ENCODE peak calls at places on chromosomes 5 and 9, in six cellular contexts. V, U, I, K, J and Z are unnamed samples.

GRCh38 chr5:1008451-1009358 is at the start of gene NKD2:
- DNase-seq in U (peak), V (no peak), K (peak), J (peak), I (peak), Z (peak)

GRCh38 chr9:70278312-70278711 is 19.5 kb downstream of the SMC5 start:
- DNase-seq in U (no peak), I (no peak), V (no peak), K (no peak), J (no peak), Z (no peak)

GRCh38 chr5:172147857-172148256 is 40.2 kb downstream of the STK10 start:
- DNase-seq in K (no peak), I (no peak), V (no peak), J (no peak), U (no peak), Z (no peak)

GRCh38 chr9:93996863-93997262 is 41.7 kb upstream of the BARX1 start:
- DNase-seq in K (no peak), V (no peak), I (no peak), J (peak), U (peak), Z (no peak)

GRCh38 chr5:39730011-39730410 is 305.2 kb upstream of the DAB2 start:
- DNase-seq in V (no peak), K (no peak), U (no peak), J (peak), I (no peak), Z (peak)

GRCh38 chr9:19028835-19029451 is 4.1 kb downstream of the SAXO1 start:
- DNase-seq in I (peak), K (peak), J (peak), U (peak), V (no peak), Z (peak)

GRCh38 chr5:179142434-179143198 is 82.4 kb downstream of the ZNF354C start:
- DNase-seq in K (no peak), I (peak), V (no peak), U (no peak), J (no peak), Z (peak)

GRCh38 chr9:123093141-123093540 is 59.7 kb downstream of the GPR21 start:
- DNase-seq in K (no peak), U (no peak), V (no peak), J (no peak), I (no peak), Z (no peak)

GRCh38 chr5:66891184-66891925 is 295.2 kb downstream of the MAST4 start:
- DNase-seq in K (no peak), V (no peak), J (peak), U (no peak), I (peak), Z (peak)

GRCh38 chr5:69414885-69415583 is at the start of gene MARVELD2:
- DNase-seq in V (peak), U (no peak), I (peak), K (no peak), J (peak), Z (peak)

GRCh38 chr5:5765066-5765465 is 342.6 kb downstream of the ICE1 start:
- DNase-seq in J (no peak), V (no peak), I (no peak), K (no peak), U (no peak), Z (no peak)

GRCh38 chr5:137791387-137791786 is 37.2 kb upstream of the HNRNPA0 start:
- DNase-seq in U (no peak), K (no peak), I (no peak), J (no peak), V (no peak), Z (peak)

GRCh38 chr9:70589571-70590263 is 175.3 kb upstream of the KLF9 start:
- DNase-seq in U (no peak), I (peak), V (no peak), J (no peak), K (no peak), Z (no peak)

GRCh38 chr9:34654317-34655083 is 2.5 kb downstream of the IL11RA start:
- DNase-seq in J (no peak), K (peak), U (peak), V (no peak), I (peak), Z (no peak)

GRCh38 chr5:159504857-159505304 is 174.6 kb upstream of the IL12B start:
- DNase-seq in I (peak), J (no peak), K (no peak), V (no peak), U (no peak), Z (peak)

GRCh38 chr9:90941661-90942060 is 140.0 kb downstream of the SYK start:
- DNase-seq in J (no peak), I (no peak), U (no peak), V (no peak), K (no peak), Z (no peak)

GRCh38 chr9:69877852-69878507 is 57.4 kb downstream of the CFAP95 start:
- DNase-seq in I (peak), J (peak), U (peak), K (peak), V (no peak), Z (peak)

GRCh38 chr5:107242411-107242810 is 428.3 kb downstream of the EFNA5 start:
- DNase-seq in J (no peak), I (no peak), U (peak), K (no peak), V (no peak), Z (no peak)

GRCh38 chr5:50967388-50968039 is 301.1 kb downstream of the PARP8 start:
- DNase-seq in K (no peak), J (no peak), V (no peak), U (peak), I (peak), Z (no peak)

GRCh38 chr5:177270653-177271052 is 32.9 kb downstream of the RAB24 start:
- DNase-seq in V (no peak), I (no peak), K (no peak), J (no peak), U (no peak), Z (no peak)

GRCh38 chr9:68793605-68794343 is 88.7 kb downstream of the PIP5K1B start:
- DNase-seq in V (no peak), K (no peak), U (no peak), J (no peak), I (no peak), Z (peak)

GRCh38 chr9:93091453-93092081 is 4.5 kb upstream of the CARD19 start:
- DNase-seq in K (no peak), J (peak), V (no peak), U (no peak), I (peak), Z (peak)

GRCh38 chr9:14752871-14753270 is 30.3 kb upstream of the CER1 start:
- DNase-seq in V (no peak), U (no peak), K (no peak), J (no peak), I (no peak), Z (no peak)

GRCh38 chr5:160685695-160686094 is 166.3 kb downstream of the ATP10B start:
- DNase-seq in U (peak), I (no peak), V (no peak), J (peak), K (no peak), Z (peak)

GRCh38 chr5:178542455-178542854 is 47.7 kb downstream of the COL23A1 start:
- DNase-seq in U (no peak), I (no peak), K (no peak), J (no peak), V (no peak), Z (peak)

GRCh38 chr9:70052768-70053167 is 9.1 kb downstream of the MAMDC2 start:
- DNase-seq in V (no peak), I (no peak), K (no peak), U (no peak), J (no peak), Z (no peak)

GRCh38 chr5:167049043-167049663 is 1242.3 kb upstream of the WWC1 start:
- DNase-seq in V (peak), U (peak), K (peak), I (peak), J (peak), Z (peak)

GRCh38 chr9:69279084-69279729 is 45.8 kb upstream of the ENTREP1 start:
- DNase-seq in I (no peak), V (no peak), U (no peak), K (no peak), J (no peak), Z (no peak)

GRCh38 chr9:107158321-107158720 is 124.8 kb upstream of the RAD23B start:
- DNase-seq in K (peak), J (peak), V (no peak), I (peak), U (peak), Z (peak)

GRCh38 chr5:154541553-154541952 is 63.5 kb upstream of the HAND1 start:
- DNase-seq in U (no peak), J (peak), I (no peak), K (no peak), V (no peak), Z (no peak)

GRCh38 chr9:77802512-77803293 is 154.6 kb upstream of the GNA14 start:
- DNase-seq in I (no peak), J (no peak), K (no peak), V (no peak), U (no peak), Z (no peak)

GRCh38 chr9:36136277-36136893 is at the start of gene GLIPR2:
- DNase-seq in V (no peak), U (peak), I (peak), K (peak), J (peak), Z (peak)

GRCh38 chr9:122193651-122194050 is 33.9 kb downstream of the MORN5 start:
- DNase-seq in V (no peak), U (no peak), J (no peak), K (no peak), I (no peak), Z (no peak)

GRCh38 chr5:41793156-41793770 is 77.0 kb downstream of the OXCT1 start:
- DNase-seq in K (peak), J (no peak), V (no peak), U (no peak), I (peak), Z (no peak)

GRCh38 chr9:13778486-13779110 is 499.1 kb upstream of the MPDZ start:
- DNase-seq in V (no peak), J (no peak), I (peak), K (no peak), U (peak), Z (no peak)

GRCh38 chr5:112918136-112918535 is 3.9 kb downstream of the REEP5 start:
- DNase-seq in U (no peak), J (no peak), V (no peak), I (no peak), K (no peak), Z (no peak)

GRCh38 chr5:84274585-84275468 is 109.9 kb downstream of the EDIL3 start:
- DNase-seq in I (peak), U (peak), J (peak), K (peak), V (no peak), Z (peak)

GRCh38 chr5:10289991-10290390 is 17.7 kb downstream of the CMBL start:
- DNase-seq in J (no peak), I (no peak), V (no peak), U (no peak), K (no peak), Z (no peak)